ENCODE peak calls at places on chromosome X, in five cellular contexts. U, Z, H, R and T are unnamed samples.

GRCh38 chrX:19563746-19564145 is 48.4 kb upstream of the MAP3K15 start:
- DNase-seq in U (no peak), Z (no peak), H (no peak), R (no peak), T (no peak)

GRCh38 chrX:94252204-94252603 is 578.2 kb downstream of the FAM133A start:
- DNase-seq in U (no peak), Z (no peak), H (no peak), R (no peak), T (no peak)

GRCh38 chrX:87664381-87664780 is 146.8 kb downstream of the KLHL4 start:
- DNase-seq in U (peak; percentile 18), Z (peak; percentile 14), H (peak; percentile 8), R (peak; percentile 57), T (peak; percentile 9)

GRCh38 chrX:18674417-18674787 is 2.5 kb upstream of the RS1 start:
- DNase-seq in U (no peak), Z (no peak), H (no peak), R (no peak), T (no peak)

GRCh38 chrX:44157293-44157692 is 184.1 kb upstream of the NDP start:
- DNase-seq in U (no peak), Z (no peak), H (no peak), R (no peak), T (peak; percentile 3)

GRCh38 chrX:136582624-136583023 is 50.6 kb downstream of the VGLL1 start:
- DNase-seq in U (peak; percentile 11), Z (no peak), H (no peak), R (peak; percentile 15), T (no peak)

GRCh38 chrX:115339441-115340025 is 50.0 kb downstream of the LUZP4 start:
- DNase-seq in U (no peak), Z (peak; percentile 37), H (peak; percentile 21), R (no peak), T (peak; percentile 45)

GRCh38 chrX:10011261-10011931 is 44.2 kb downstream of the CLDN34 start:
- DNase-seq in U (no peak), Z (peak; percentile 59), H (peak; percentile 29), R (no peak), T (no peak)

GRCh38 chrX:47690175-47690574 is 31.2 kb upstream of the UXT start:
- DNase-seq in U (no peak), Z (no peak), H (no peak), R (no peak), T (peak; percentile 29)

GRCh38 chrX:86237482-86237881 is 89.2 kb downstream of the DACH2 start:
- DNase-seq in U (no peak), Z (no peak), H (no peak), R (no peak), T (no peak)

GRCh38 chrX:131746491-131746968 is 202.7 kb downstream of the OR13H1 start:
- DNase-seq in U (peak; percentile 79), Z (peak; percentile 67), H (peak; percentile 86), R (peak; percentile 91), T (no peak)

GRCh38 chrX:38473715-38474114 is 87.6 kb upstream of the TSPAN7 start:
- DNase-seq in U (no peak), Z (no peak), H (no peak), R (no peak), T (no peak)

GRCh38 chrX:68989865-68990606 is 161.2 kb downstream of the EFNB1 start:
- DNase-seq in U (no peak), Z (peak; percentile 90), H (peak; percentile 82), R (no peak), T (peak; percentile 43)

GRCh38 chrX:17496407-17496806 is 121.4 kb downstream of the NHS start:
- DNase-seq in U (peak; percentile 49), Z (no peak), H (no peak), R (peak; percentile 88), T (no peak)

GRCh38 chrX:114087543-114087942 is 496.3 kb upstream of the HTR2C start:
- DNase-seq in U (no peak), Z (no peak), H (no peak), R (no peak), T (no peak)

GRCh38 chrX:151780621-151781020 is 46.1 kb downstream of the CNGA2 start:
- DNase-seq in U (no peak), Z (no peak), H (no peak), R (no peak), T (no peak)

GRCh38 chrX:46637937-46638336 is 64.4 kb downstream of the CHST7 start:
- DNase-seq in U (peak; percentile 62), Z (peak; percentile 38), H (peak; percentile 39), R (no peak), T (peak; percentile 39)

GRCh38 chrX:150364347-150365050 is 1.4 kb downstream of the MAMLD1 start:
- DNase-seq in U (peak; percentile 39), Z (peak; percentile 23), H (peak; percentile 6), R (peak; percentile 26), T (peak; percentile 54)

GRCh38 chrX:11285661-11286060 is 7.6 kb upstream of the AMELX start:
- DNase-seq in U (no peak), Z (no peak), H (no peak), R (no peak), T (no peak)

GRCh38 chrX:134670241-134670811 is 12.1 kb upstream of the PLAC1 start:
- DNase-seq in U (peak; percentile 80), Z (peak; percentile 92), H (peak; percentile 83), R (peak; percentile 91), T (peak; percentile 84)

GRCh38 chrX:15311119-15311518 is 4.3 kb downstream of the ASB11 start:
- DNase-seq in U (no peak), Z (no peak), H (no peak), R (no peak), T (no peak)

GRCh38 chrX:7606253-7606652 is 236.7 kb upstream of the VCX start:
- DNase-seq in U (no peak), Z (no peak), H (no peak), R (no peak), T (no peak)

GRCh38 chrX:145620666-145621065 is 197.0 kb upstream of the SLITRK2 start:
- DNase-seq in U (no peak), Z (no peak), H (no peak), R (no peak), T (no peak)

GRCh38 chrX:137848291-137848905 is 282.5 kb downstream of the ZIC3 start:
- DNase-seq in U (no peak), Z (no peak), H (no peak), R (no peak), T (no peak)

GRCh38 chrX:144791298-144791697 is 456.0 kb upstream of the SPANXN1 start:
- DNase-seq in U (peak; percentile 78), Z (no peak), H (no peak), R (peak; percentile 23), T (no peak)

GRCh38 chrX:136806891-136807410 is 26.2 kb upstream of the ARHGEF6 start:
- DNase-seq in U (no peak), Z (no peak), H (no peak), R (no peak), T (no peak)

GRCh38 chrX:55783723-55784122 is 66.2 kb downstream of the RRAGB start:
- DNase-seq in U (no peak), Z (peak; percentile 31), H (no peak), R (no peak), T (no peak)

GRCh38 chrX:53379747-53380146 is 42.7 kb downstream of the SMC1A start:
- DNase-seq in U (no peak), Z (no peak), H (no peak), R (no peak), T (no peak)

GRCh38 chrX:69285881-69286545 is 120.8 kb upstream of the PJA1 start:
- DNase-seq in U (peak; percentile 9), Z (peak; percentile 3), H (no peak), R (peak; percentile 57), T (peak; percentile 57)

GRCh38 chrX:16999275-16999674 is 52.8 kb downstream of the REPS2 start:
- DNase-seq in U (no peak), Z (no peak), H (no peak), R (no peak), T (no peak)

GRCh38 chrX:48613502-48614160 is 16.3 kb downstream of the WDR13 start:
- DNase-seq in U (no peak), Z (peak; percentile 28), H (peak; percentile 38), R (no peak), T (peak; percentile 51)

GRCh38 chrX:154714925-154715324 is 36.0 kb downstream of the GAB3 start:
- DNase-seq in U (no peak), Z (no peak), H (peak; percentile 50), R (peak; percentile 76), T (peak; percentile 44)

GRCh38 chrX:145817299-145817665 is 347 bp upstream of the SLITRK2 start:
- DNase-seq in U (no peak), Z (no peak), H (no peak), R (no peak), T (no peak)

GRCh38 chrX:56729152-56729557 is at the start of gene NBDY:
- DNase-seq in U (peak; percentile 60), Z (peak; percentile 56), H (peak; percentile 37), R (peak; percentile 50), T (peak; percentile 62)

GRCh38 chrX:110280954-110281353 is 36.9 kb downstream of the AMMECR1 start:
- DNase-seq in U (no peak), Z (peak; percentile 65), H (peak; percentile 58), R (peak; percentile 39), T (peak; percentile 67)

GRCh38 chrX:134659761-134660160 is 1.5 kb upstream of the PLAC1 start:
- DNase-seq in U (peak; percentile 33), Z (no peak), H (peak; percentile 16), R (peak; percentile 61), T (no peak)

GRCh38 chrX:1592863-1593201 is 1.4 kb downstream of the AKAP17A start:
- DNase-seq in U (no peak), Z (no peak), H (peak; percentile 21), R (no peak), T (peak; percentile 56)
- H3K9ac ChIP-seq in U (peak overlapping the region; percentile 34), Z (peak overlapping the region; percentile 83), H (peak overlapping the region; percentile 95), R (peak overlapping the region; percentile 90), T (peak overlapping the region; percentile 98)

GRCh38 chrX:71367396-71367795 is 1.2 kb downstream of the TAF1 start:
- DNase-seq in U (no peak), Z (peak; percentile 7), H (no peak), R (no peak), T (peak; percentile 20)

GRCh38 chrX:71365876-71366673 is at the start of gene TAF1:
- DNase-seq in U (peak; percentile 95), Z (peak; percentile 97), H (peak; percentile 97), R (peak; percentile 96), T (peak; percentile 96)

GRCh38 chrX:71364221-71364620 is 1.9 kb upstream of the TAF1 start:
- DNase-seq in U (no peak), Z (no peak), H (no peak), R (no peak), T (no peak)

GRCh38 chrX:71366674-71367256 is 608 bp downstream of the TAF1 start:
- DNase-seq in U (peak; percentile 14), Z (peak; percentile 29), H (peak; percentile 16), R (no peak), T (peak; percentile 50)

GRCh38 chrX:71365356-71365875 is 741 bp upstream of the TAF1 start:
- DNase-seq in U (no peak), Z (no peak), H (no peak), R (no peak), T (no peak)
- H2AFZ ChIP-seq in U (peak overlapping the region; percentile 71), Z (no peak overlapping the region), H (peak overlapping the region; percentile 79), R (peak overlapping the region; percentile 79), T (peak overlapping the region; percentile 57)

GRCh38 chrX:40471965-40472648 is 108.7 kb upstream of the ATP6AP2 start:
- DNase-seq in U (peak; percentile 57), Z (peak; percentile 83), H (peak; percentile 84), R (peak; percentile 29), T (peak; percentile 47)
- H3K4me3 ChIP-seq in U (no peak overlapping the region), Z (no peak overlapping the region), H (no peak overlapping the region), R (no peak overlapping the region), T (no peak overlapping the region)

GRCh38 chrX:103831803-103832544 is at the start of gene RAB9B:
- DNase-seq in U (peak; percentile 38), Z (peak; percentile 42), H (peak; percentile 33), R (peak; percentile 22), T (peak; percentile 53)
- H3K9ac ChIP-seq in U (peak within 1 kb of the TSS; percentile 19), Z (no peak within 1 kb of the TSS), H (no peak within 1 kb of the TSS), R (peak within 1 kb of the TSS; percentile 42), T (peak within 1 kb of the TSS; percentile 64)

GRCh38 chrX:96909291-96909690 is 25.6 kb downstream of the RPA4 start:
- DNase-seq in U (no peak), Z (peak; percentile 68), H (peak; percentile 58), R (no peak), T (no peak)
- H2AFZ ChIP-seq in U (no peak overlapping the region), Z (no peak overlapping the region), H (no peak overlapping the region), R (no peak overlapping the region), T (no peak overlapping the region)